ENCODE peak calls at places on chromosomes 4 and X, in six cellular contexts. Y is tibial artery, E is sigmoid colon, T is OCI-LY7, Q is heart right ventricle, U is BE2C. V is an unnamed sample. For H3K4me1, the result is how much of the 10 kb centered on the place peaks cover.

GRCh38 chr4:7347981-7348380 is 86.7 kb downstream of the PSAPL1 start:
- DNase-seq in T (no peak), Y (no peak), E (no peak), U (no peak), Q (no peak), V (no peak)

GRCh38 chr4:57091657-57092162 is 18.5 kb downstream of the IGFBP7 start:
- DNase-seq in U (no peak), T (no peak), Q (no peak), Y (no peak), E (no peak), V (no peak)

GRCh38 chrX:14359316-14359715 is 170.0 kb upstream of the GLRA2 start:
- DNase-seq in Q (no peak), E (no peak), T (no peak), Y (no peak), U (no peak), V (no peak)

GRCh38 chr4:126572264-126572663 is 1060.5 kb upstream of the INTU start:
- DNase-seq in T (no peak), Y (no peak), U (no peak), E (no peak), Q (no peak), V (no peak)

GRCh38 chrX:19544693-19545305 is 29.5 kb upstream of the MAP3K15 start:
- DNase-seq in Q (no peak), T (peak), Y (no peak), U (peak), E (no peak), V (no peak)

GRCh38 chrX:65688403-65688881 is 21.0 kb downstream of the MSN start:
- DNase-seq in Y (no peak), U (no peak), E (no peak), Q (no peak), T (peak), V (no peak)

GRCh38 chrX:118968031-118968430 is 6.4 kb upstream of the LONRF3 start:
- DNase-seq in E (no peak), T (no peak), Q (no peak), U (no peak), Y (no peak), V (no peak)

GRCh38 chr4:108635070-108635655 is 14.8 kb downstream of the RPL34 start:
- DNase-seq in Q (no peak), Y (no peak), E (no peak), U (no peak), T (no peak), V (no peak)

GRCh38 chr4:3830774-3831528 is 64.8 kb downstream of the ADRA2C start:
- DNase-seq in T (no peak), E (no peak), Q (no peak), Y (no peak), U (no peak), V (no peak)

GRCh38 chrX:151871244-151871643 is 41.4 kb upstream of the MAGEA4 start:
- DNase-seq in T (no peak), Q (no peak), E (no peak), Y (no peak), U (no peak), V (no peak)

GRCh38 chr4:77771566-77771965 is 47.6 kb downstream of the CNOT6L start:
- DNase-seq in T (no peak), Q (no peak), E (no peak), U (no peak), Y (no peak), V (no peak)

GRCh38 chrX:2439613-2440012 is 61.2 kb downstream of the DHRSX start:
- DNase-seq in Y (no peak), U (no peak), T (no peak), E (no peak), Q (no peak), V (no peak)

DNA sequence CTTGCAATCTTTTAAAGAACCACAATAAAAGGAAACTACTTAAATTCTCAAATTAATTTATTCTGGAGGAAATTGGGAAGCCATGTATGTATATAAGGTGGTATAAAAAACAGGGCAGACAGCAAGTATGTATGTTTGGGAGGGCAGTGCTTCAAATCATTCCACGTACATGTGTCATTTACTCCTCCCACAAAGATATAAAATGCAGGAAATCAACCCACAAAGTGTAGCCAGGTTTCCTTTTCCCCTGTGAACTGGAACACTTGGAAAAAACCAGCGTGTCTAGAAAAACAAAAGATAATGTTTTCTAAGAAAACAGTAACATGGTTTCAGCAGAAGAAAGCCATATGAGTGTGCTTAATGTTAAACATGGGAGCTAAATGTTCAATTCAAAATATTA is 156.7 kb upstream of the FAM47A start:
- DNase-seq in Q (no peak), E (no peak), T (no peak), U (no peak), Y (no peak), V (no peak)
- TF ChIP-seq CTCF in Q (no peak), E (no peak), T (no peak), U (no peak), Y (no peak), V (no peak)

GRCh38 chr4:153592090-153592489 is 92.0 kb upstream of the TLR2 start:
- DNase-seq in Q (no peak), Y (no peak), E (no peak), T (no peak), U (no peak), V (no peak)
- H3K4me1 ChIP-seq in Q (under half), Y (under half), E (under half), T (under half), U (under half), V (under half)

DNA sequence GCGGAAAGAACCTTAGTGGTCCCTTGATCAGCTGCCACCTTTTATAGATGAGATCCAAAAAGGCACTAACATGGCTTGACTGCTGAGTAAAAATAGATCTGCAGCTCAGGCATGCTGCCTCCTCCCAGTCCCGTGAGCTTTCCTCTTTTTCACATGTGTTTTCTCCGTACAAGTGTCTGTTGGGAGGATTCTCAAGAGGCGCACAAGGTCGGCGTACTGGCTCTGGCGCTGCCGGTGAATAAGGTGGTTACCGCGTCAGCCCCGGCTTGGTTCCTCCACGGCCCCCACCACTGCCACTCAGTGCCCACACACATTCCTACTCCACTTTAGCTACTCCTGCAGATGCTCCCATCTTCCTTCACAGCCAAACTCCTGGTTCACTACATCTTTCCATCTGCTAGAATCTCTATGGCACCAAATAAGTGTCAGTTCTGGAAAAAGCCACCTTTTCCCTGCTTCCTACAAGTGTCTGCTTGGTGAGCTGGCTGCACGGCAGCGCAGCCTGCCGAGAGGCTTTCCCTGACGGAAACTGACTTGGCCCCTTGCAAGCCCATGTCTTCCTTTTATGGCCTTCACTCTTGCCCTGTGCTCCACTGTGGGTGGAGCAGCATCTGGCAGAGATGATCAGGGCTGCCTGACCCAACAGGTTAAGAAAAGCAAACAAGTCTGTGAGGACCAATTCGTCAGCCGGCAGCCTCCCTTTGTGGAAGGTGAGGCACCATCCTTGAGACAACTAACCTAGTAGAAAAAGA is 99.8 kb downstream of the KLHL8 start:
- DNase-seq in Y (peak), T (no peak), E (peak), Q (peak), U (no peak), V (peak)
- TF ChIP-seq CTCF in Y (no peak), T (no peak), E (no peak), Q (no peak), U (no peak), V (no peak)

DNA sequence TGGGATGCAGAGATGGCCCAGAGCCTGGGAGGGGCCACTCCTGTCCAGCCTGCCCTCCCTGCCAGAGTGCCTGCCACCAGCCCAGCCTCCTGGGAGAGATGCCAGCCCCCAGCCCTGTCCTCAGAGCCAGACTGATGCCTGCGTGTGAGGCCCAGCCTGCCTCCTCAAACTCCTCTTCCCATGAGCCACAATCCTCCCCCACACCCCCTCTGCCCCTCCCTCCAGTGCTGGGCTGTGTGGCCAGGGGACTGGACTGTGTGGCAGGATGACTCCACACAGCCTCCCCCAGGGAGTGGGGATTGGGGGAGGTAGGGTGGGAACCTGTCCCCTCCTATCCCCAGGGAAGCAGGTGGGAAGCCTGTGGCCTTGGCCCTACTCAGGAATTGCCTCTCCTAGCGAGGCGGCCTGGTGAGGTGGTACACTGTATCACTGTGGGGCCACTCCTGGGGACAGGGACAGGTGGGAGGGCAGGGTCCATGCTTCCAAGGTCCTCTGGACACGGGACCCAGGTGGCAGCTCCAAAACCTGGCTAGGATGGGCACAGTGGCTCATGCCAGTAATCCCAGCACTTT is 4.3 kb upstream of the SH3BP2 start:
- DNase-seq in Q (peak), T (no peak), Y (peak), U (peak), E (peak), V (no peak)
- H3K4me1 ChIP-seq in Q (under half), T (under half), Y (under half), U (under half), E (under half), V (under half)

GRCh38 chrX:29617276-29617675 is 598.1 kb upstream of the MAGEB2 start:
- DNase-seq in Y (no peak), U (no peak), E (no peak), Q (no peak), T (no peak), V (no peak)

DNA sequence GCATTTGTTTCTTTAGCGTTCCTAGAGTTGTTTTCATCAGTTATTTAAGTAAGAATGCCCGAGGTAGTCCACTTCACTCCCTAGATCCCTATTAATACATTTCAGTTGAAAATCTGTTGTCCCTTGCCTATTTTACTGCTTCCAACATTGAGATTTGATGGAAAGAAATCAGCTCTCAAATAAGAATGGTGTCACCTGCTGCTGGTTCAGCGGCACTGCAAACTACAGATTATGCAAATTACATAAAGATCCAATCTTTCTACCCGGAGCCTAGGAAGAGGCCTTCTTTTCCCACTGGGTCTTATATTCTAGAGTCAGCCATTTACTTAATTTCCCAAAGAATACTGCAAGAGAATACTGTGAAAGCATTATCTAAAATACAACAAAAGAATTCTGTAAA is 597.6 kb upstream of the MAGEB2 start:
- DNase-seq in E (no peak), T (no peak), Y (no peak), Q (no peak), U (no peak), V (no peak)
- TF ChIP-seq CTCF in E (no peak), T (no peak), Y (no peak), Q (no peak), U (no peak), V (no peak)

GRCh38 chr4:10108818-10109783 is 7.5 kb downstream of the WDR1 start:
- DNase-seq in Y (no peak), E (no peak), T (no peak), Q (no peak), U (no peak), V (no peak)

GRCh38 chr4:10105920-10106319 is 10.7 kb downstream of the WDR1 start:
- DNase-seq in Q (no peak), T (no peak), E (no peak), Y (no peak), U (no peak), V (no peak)

GRCh38 chr4:10108391-10108790 is 8.2 kb downstream of the WDR1 start:
- DNase-seq in U (no peak), E (no peak), Y (no peak), Q (no peak), T (no peak), V (no peak)

GRCh38 chr4:10106421-10107039 is 10.1 kb downstream of the WDR1 start:
- DNase-seq in U (no peak), Y (peak), Q (no peak), T (no peak), E (peak), V (peak)

DNA sequence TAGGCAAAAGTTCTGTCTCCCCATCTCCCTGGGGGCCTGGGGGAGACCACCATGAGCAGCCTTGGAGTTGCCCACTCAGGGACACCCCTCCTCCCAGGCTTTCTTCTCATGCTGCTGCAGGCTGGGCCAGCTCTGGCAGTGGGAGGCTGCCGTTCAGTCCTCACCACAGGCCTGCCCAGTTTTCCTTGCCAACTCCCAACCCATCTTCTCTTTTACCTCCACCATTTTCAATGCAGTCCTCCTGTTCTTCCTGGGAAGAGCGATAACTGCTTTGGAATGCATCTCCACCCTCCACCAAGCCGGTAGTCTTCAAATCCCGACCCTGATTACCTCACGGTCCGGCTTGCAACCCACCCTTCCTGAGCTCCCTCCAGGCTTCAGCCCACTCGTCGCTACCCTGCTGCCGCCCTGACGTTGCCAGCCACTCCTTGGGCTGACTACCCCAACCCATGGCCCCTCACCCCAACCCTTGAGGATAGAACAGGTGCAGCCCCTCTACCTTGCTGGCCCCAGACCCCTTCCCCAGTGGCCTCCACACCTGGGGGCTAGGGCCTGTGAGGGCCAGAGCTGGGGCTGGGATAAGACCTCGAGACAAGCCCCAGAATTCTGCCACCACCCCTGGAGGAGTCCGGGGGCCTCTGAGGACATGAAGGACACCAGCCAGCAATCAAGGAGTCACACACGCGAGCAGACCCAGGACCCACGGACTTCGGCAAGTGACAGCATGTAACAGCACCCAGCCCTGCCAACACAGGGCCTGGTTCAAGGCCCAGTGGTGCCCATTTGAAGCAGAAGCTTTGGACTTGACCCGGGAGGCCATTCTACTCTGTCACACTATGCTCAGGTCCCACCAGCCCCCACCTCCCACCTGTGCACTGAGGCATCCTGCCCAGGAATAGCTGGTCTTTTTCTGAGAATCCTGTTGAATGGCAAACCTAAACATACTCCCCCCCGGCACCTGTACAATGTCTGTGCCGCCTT is 9.2 kb downstream of the WDR1 start:
- DNase-seq in U (no peak), Y (no peak), T (no peak), Q (no peak), E (peak), V (no peak)
- H3K4me1 ChIP-seq in U (under half), Y (under half), T (under half), Q (half or more), E (half or more), V (half or more)

GRCh38 chr4:24979554-24979953 is 51.2 kb downstream of the LGI2 start:
- DNase-seq in Q (no peak), E (peak), T (no peak), Y (peak), U (no peak), V (no peak)
- TF ChIP-seq CTCF in Q (no peak), E (no peak), T (no peak), Y (no peak), U (no peak), V (no peak)

DNA sequence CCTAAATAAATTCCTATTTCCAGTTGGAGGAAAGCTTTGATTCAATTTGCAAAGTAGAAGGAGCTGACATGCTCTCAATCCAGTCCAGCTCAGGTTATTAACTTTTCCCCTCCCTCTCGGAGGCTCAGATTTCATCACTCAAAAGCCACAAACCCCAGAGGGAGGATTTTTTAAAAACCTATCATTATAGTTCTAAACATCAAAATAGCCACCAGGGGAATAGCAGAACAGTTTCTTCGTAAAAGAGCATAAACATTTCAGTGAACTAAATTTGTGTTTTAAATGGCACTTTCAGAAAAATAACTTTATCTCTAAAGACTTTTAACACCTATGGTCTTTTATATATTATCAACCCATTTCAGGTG is 8.8 kb downstream of the GPRIN3 start:
- DNase-seq in T (peak), Q (no peak), U (no peak), E (no peak), Y (no peak), V (no peak)
- H3K4me1 ChIP-seq in T (half or more), Q (half or more), U (under half), E (under half), Y (under half), V (under half)

GRCh38 chrX:53294024-53294648 is 12.8 kb upstream of the IQSEC2 start:
- DNase-seq in Y (no peak), Q (no peak), E (no peak), T (peak), U (no peak), V (no peak)
- TF ChIP-seq CTCF in Y (no peak), Q (no peak), E (no peak), T (peak), U (peak), V (no peak)

GRCh38 chr4:56086561-56086960 is 137.8 kb downstream of the CEP135 start:
- DNase-seq in U (no peak), E (no peak), Y (no peak), T (no peak), Q (no peak), V (no peak)

GRCh38 chr4:56086073-56086521 is 137.4 kb downstream of the CEP135 start:
- DNase-seq in T (no peak), Y (no peak), U (peak), Q (no peak), E (no peak), V (no peak)

GRCh38 chr4:56080384-56080783 is 131.6 kb downstream of the CEP135 start:
- DNase-seq in T (no peak), U (no peak), E (no peak), Y (no peak), Q (no peak), V (no peak)

GRCh38 chr4:56084849-56085248 is 136.1 kb downstream of the CEP135 start:
- DNase-seq in U (no peak), E (no peak), Y (no peak), T (no peak), Q (no peak), V (no peak)

GRCh38 chr4:56082809-56083208 is 134.1 kb downstream of the CEP135 start:
- DNase-seq in U (no peak), Y (no peak), Q (no peak), E (no peak), T (peak), V (no peak)
- H3K4me1 ChIP-seq in U (under half), Y (under half), Q (under half), E (under half), T (under half), V (under half)